ENCODE peak calls at places on chromosomes 1 and 21, in ten cellular contexts. L is stimulated activated CD4-positive, alpha-beta T cell treated with anti-CD3 and anti-CD28 coated beads, Interleukin-15, amount 100 ng/mL, for 1 hour; Q is GM12891; X is HT1080; T is retina; E is substantia nigra; S is activated CD4-positive, alpha-beta T cell treated with anti-CD3 and anti-CD28 coated beads, Interleukin-2, amount 50 U/mL, for 48 hours; R is GM13977; O is NCI-H446; N is stromal cell of bone marrow. B is an unnamed sample.

GRCh38 chr1:168324745-168325425 is 44.2 kb downstream of the TBX19 start:
- DNase-seq in X (no peak), S (no peak), Q (no peak), L (no peak), R (no peak), T (no peak), E (no peak), O (no peak), N (no peak), B (no peak)

GRCh38 chr1:109240158-109241152 is 8.9 kb upstream of the CELSR2 start:
- DNase-seq in L (no peak), N (peak), Q (no peak), E (peak), T (peak), X (no peak), S (peak), R (no peak), O (peak), B (peak)

GRCh38 chr1:206589206-206589605 is 23.1 kb downstream of the EIF2D start:
- DNase-seq in T (no peak), R (no peak), N (peak), O (no peak), X (peak), Q (no peak), L (no peak), E (no peak), S (no peak), B (no peak)

GRCh38 chr1:53585116-53585515 is 125.9 kb downstream of the DMRTB1 start:
- DNase-seq in L (no peak), Q (no peak), N (no peak), E (no peak), T (no peak), S (peak), O (no peak), X (peak), R (peak), B (no peak)

GRCh38 chr1:212655668-212656440 is 43.8 kb downstream of the BATF3 start:
- DNase-seq in N (no peak), O (no peak), T (no peak), X (peak), S (no peak), Q (no peak), L (no peak), R (no peak), E (no peak), B (no peak)

GRCh38 chr1:100700586-100700985 is 19.0 kb upstream of the VCAM1 start:
- DNase-seq in L (no peak), R (no peak), N (no peak), S (no peak), X (no peak), T (no peak), Q (no peak), O (no peak), E (no peak), B (no peak)

GRCh38 chr1:201850053-201850397 is 21.1 kb downstream of the IPO9 start:
- DNase-seq in X (peak), L (no peak), T (no peak), S (no peak), R (no peak), E (no peak), N (peak), Q (no peak), O (no peak), B (no peak)

GRCh38 chr1:110752941-110753725 is 78.4 kb upstream of the KCNA3 start:
- DNase-seq in O (no peak), T (no peak), R (no peak), E (no peak), X (no peak), L (no peak), S (no peak), Q (no peak), N (no peak), B (no peak)

GRCh38 chr21:34132905-34133304 is 59.5 kb downstream of the MRPS6 start:
- DNase-seq in O (no peak), X (no peak), S (no peak), R (no peak), Q (no peak), L (no peak), T (no peak), E (no peak), N (no peak), B (no peak)

GRCh38 chr1:2533356-2533755 is 3.3 kb upstream of the HES5 start:
- DNase-seq in L (no peak), N (no peak), Q (no peak), O (no peak), E (no peak), T (no peak), S (no peak), R (no peak), X (no peak), B (no peak)

GRCh38 chr1:195886000-195886399 is 722.2 kb downstream of the KCNT2 start:
- DNase-seq in L (no peak), S (no peak), R (no peak), T (no peak), Q (no peak), N (no peak), X (no peak), E (no peak), O (no peak), B (no peak)

GRCh38 chr1:151047925-151048644 is 534 bp downstream of the C1orf56 start:
- DNase-seq in R (peak), X (peak), S (peak), L (no peak), O (peak), T (peak), N (no peak), Q (peak), E (peak), B (peak)

GRCh38 chr1:99579691-99580171 is 66.2 kb upstream of the PALMD start:
- DNase-seq in S (no peak), N (peak), L (no peak), X (no peak), T (no peak), R (no peak), Q (no peak), O (no peak), E (no peak), B (no peak)

GRCh38 chr1:219161371-219161975 is 12.2 kb upstream of the LYPLAL1 start:
- DNase-seq in S (no peak), Q (no peak), E (no peak), L (no peak), N (no peak), T (no peak), R (no peak), X (no peak), O (no peak), B (no peak)

GRCh38 chr1:201281573-201281972 is 1.7 kb upstream of the PKP1 start:
- DNase-seq in O (no peak), E (no peak), L (no peak), S (no peak), N (no peak), Q (no peak), R (no peak), X (no peak), T (no peak), B (no peak)

GRCh38 chr1:117638141-117638540 is 32.3 kb downstream of the TENT5C start:
- DNase-seq in R (no peak), O (no peak), X (no peak), N (no peak), T (no peak), L (no peak), Q (no peak), E (no peak), S (no peak), B (no peak)

GRCh38 chr1:16032388-16033100 is 10.7 kb downstream of the CLCNKA start:
- DNase-seq in Q (peak), R (peak), X (peak), E (peak), L (peak), S (peak), N (peak), O (peak), T (peak), B (peak)

GRCh38 chr1:1304331-1305299 is 3.1 kb downstream of the ACAP3 start:
- DNase-seq in X (no peak), N (peak), T (peak), S (no peak), L (no peak), R (no peak), E (peak), O (peak), Q (no peak), B (peak)

GRCh38 chr1:21254335-21254951 is 35.8 kb downstream of the ECE1 start:
- DNase-seq in N (no peak), S (no peak), L (no peak), R (no peak), Q (no peak), E (peak), T (peak), X (no peak), O (peak), B (peak)

GRCh38 chr21:14836950-14837349 is 227.8 kb downstream of the NRIP1 start:
- DNase-seq in L (no peak), T (no peak), O (no peak), N (peak), Q (no peak), S (no peak), R (no peak), E (no peak), X (no peak), B (no peak)

GRCh38 chr1:98102369-98103030 is 181.7 kb upstream of the DPYD start:
- DNase-seq in T (no peak), Q (no peak), E (no peak), O (peak), L (no peak), X (no peak), N (no peak), S (no peak), R (no peak), B (no peak)

GRCh38 chr1:213284626-213285025 is 233.6 kb downstream of the RPS6KC1 start:
- DNase-seq in X (peak), S (no peak), Q (no peak), T (no peak), E (no peak), L (no peak), O (no peak), N (peak), R (no peak), B (no peak)

GRCh38 chr1:109910963-109911798 is 532 bp downstream of the CSF1 start:
- DNase-seq in R (peak), E (peak), S (peak), T (peak), O (no peak), Q (peak), L (no peak), X (no peak), N (no peak), B (no peak)

GRCh38 chr1:32363713-32364112 is 1.4 kb downstream of the TSSK3 start:
- DNase-seq in N (no peak), O (no peak), S (no peak), X (no peak), Q (no peak), L (no peak), T (no peak), E (no peak), R (no peak), B (no peak)

GRCh38 chr1:22462928-22463327 is 11.3 kb downstream of the ZBTB40 start:
- DNase-seq in O (no peak), L (no peak), N (no peak), Q (no peak), X (no peak), T (no peak), E (no peak), R (no peak), S (no peak), B (no peak)

GRCh38 chr1:168084396-168085231 is 52.1 kb downstream of the GPR161 start:
- DNase-seq in E (peak), L (peak), X (peak), Q (peak), O (no peak), R (peak), S (peak), N (no peak), T (peak), B (no peak)

GRCh38 chr1:25201006-25201405 is 31.3 kb downstream of the SYF2 start:
- DNase-seq in O (no peak), R (no peak), E (no peak), T (no peak), L (no peak), Q (no peak), X (no peak), N (no peak), S (no peak), B (no peak)

GRCh38 chr1:100354971-100355394 is 2.7 kb downstream of the CDC14A start:
- DNase-seq in N (no peak), X (peak), T (peak), Q (no peak), L (no peak), O (no peak), R (no peak), E (no peak), S (no peak), B (peak)

GRCh38 chr1:224333309-224333926 is 3.4 kb upstream of the NVL start:
- DNase-seq in Q (no peak), E (peak), R (peak), S (no peak), N (peak), T (peak), O (peak), X (peak), L (no peak), B (peak)

GRCh38 chr1:212566522-212567479 is 41.8 kb upstream of the ATF3 start:
- DNase-seq in S (peak), Q (peak), R (peak), L (peak), O (peak), T (peak), N (peak), X (peak), E (no peak), B (peak)

GRCh38 chr1:182038220-182038619 is 23.3 kb downstream of the ZNF648 start:
- DNase-seq in X (no peak), O (no peak), Q (no peak), E (no peak), L (no peak), N (no peak), T (no peak), R (no peak), S (no peak), B (no peak)

GRCh38 chr1:47684518-47684917 is 246.7 kb downstream of the FOXD2 start:
- DNase-seq in R (no peak), X (no peak), Q (no peak), O (no peak), N (no peak), S (no peak), L (no peak), E (no peak), T (no peak), B (no peak)